ENCODE peak calls at places on chromosomes 4 and X, in five cellular contexts. Y is upper lobe of left lung, P is IMR-90, Z is dorsolateral prefrontal cortex, I is cardiac fibroblast. A is an unnamed sample.

GRCh38 chr4:13541720-13542576 is 2.4 kb downstream of the NKX3-2 start:
- DNase-seq in Y (peak; percentile 85), P (no peak), Z (no peak), I (no peak), A (no peak)

GRCh38 chrX:75156537-75156945 is 458 bp upstream of the ABCB7 start:
- DNase-seq in Y (no peak), P (peak; percentile 12), Z (no peak), I (peak; percentile 63), A (peak; percentile 50)

GRCh38 chrX:26778320-26778888 is 562.4 kb downstream of the MAGEB5 start:
- DNase-seq in Y (no peak), P (no peak), Z (no peak), I (no peak), A (no peak)

GRCh38 chr4:133869486-133869885 is 332.1 kb downstream of the PABPC4L start:
- DNase-seq in Y (no peak), P (no peak), Z (no peak), I (peak; percentile 48), A (no peak)

GRCh38 chrX:66684196-66684595 is 45.3 kb upstream of the EDA2R start:
- DNase-seq in Y (no peak), P (no peak), Z (no peak), I (peak; percentile 53), A (peak; percentile 54)

GRCh38 chr4:99856166-99856565 is 38.1 kb downstream of the LAMTOR3 start:
- DNase-seq in Y (no peak), P (peak; percentile 50), Z (no peak), I (peak; percentile 26), A (peak; percentile 21)

GRCh38 chr4:83961575-83961974 is 425.7 kb downstream of the GPAT3 start:
- DNase-seq in Y (no peak), P (peak; percentile 23), Z (no peak), I (peak; percentile 4), A (peak; percentile 34)

GRCh38 chr4:38132140-38132673 is 172.0 kb downstream of the PTTG2 start:
- DNase-seq in Y (no peak), P (peak; percentile 99), Z (no peak), I (peak; percentile 98), A (peak; percentile 99)

GRCh38 chrX:119686087-119686639 is 6.8 kb downstream of the SEPTIN6 start:
- DNase-seq in Y (no peak), P (no peak), Z (no peak), I (peak; percentile 54), A (peak; percentile 70)

GRCh38 chr4:72391281-72391680 is 177.7 kb downstream of the ADAMTS3 start:
- DNase-seq in Y (no peak), P (no peak), Z (no peak), I (peak; percentile 27), A (no peak)

GRCh38 chrX:150574824-150575409 is 6.5 kb downstream of the MTM1 start:
- DNase-seq in Y (no peak), P (no peak), Z (no peak), I (no peak), A (no peak)

GRCh38 chr4:172657112-172657511 is 511.5 kb upstream of the GALNT7 start:
- DNase-seq in Y (no peak), P (no peak), Z (no peak), I (no peak), A (no peak)

GRCh38 chrX:69365349-69365748 is 138.8 kb upstream of the NALF2 start:
- DNase-seq in Y (no peak), P (no peak), Z (no peak), I (no peak), A (no peak)

GRCh38 chr4:73705056-73705432 is 35.3 kb upstream of the CXCL8 start:
- DNase-seq in Y (no peak), P (peak; percentile 81), Z (no peak), I (no peak), A (peak; percentile 85)

GRCh38 chr4:56979674-56980073 is 978 bp downstream of the POLR2B start:
- DNase-seq in Y (no peak), P (peak; percentile 19), Z (no peak), I (peak; percentile 39), A (peak; percentile 31)

GRCh38 chr4:129218897-129219296 is 122.9 kb downstream of the C4orf33 start:
- DNase-seq in Y (no peak), P (peak; percentile 1), Z (no peak), I (peak; percentile 16), A (no peak)

GRCh38 chr4:2350982-2351381 is 67.5 kb downstream of the ZFYVE28 start:
- DNase-seq in Y (no peak), P (no peak), Z (no peak), I (no peak), A (no peak)

GRCh38 chrX:28188526-28188925 is 207.3 kb upstream of the DCAF8L1 start:
- DNase-seq in Y (no peak), P (no peak), Z (no peak), I (no peak), A (no peak)

GRCh38 chrX:97452283-97452682 is 568.6 kb downstream of the RPA4 start:
- DNase-seq in Y (no peak), P (no peak), Z (no peak), I (no peak), A (no peak)

GRCh38 chr4:15234585-15235126 is 193.2 kb upstream of the C1QTNF7 start:
- DNase-seq in Y (no peak), P (peak; percentile 98), Z (no peak), I (peak; percentile 84), A (peak; percentile 95)

GRCh38 chrX:63508668-63509067 is 157.5 kb upstream of the SPIN4 start:
- DNase-seq in Y (no peak), P (no peak), Z (no peak), I (no peak), A (no peak)

GRCh38 chrX:63513825-63514574 is 162.9 kb upstream of the SPIN4 start:
- DNase-seq in Y (no peak), P (peak; percentile 80), Z (no peak), I (peak; percentile 81), A (peak; percentile 90)

GRCh38 chrX:63511361-63511760 is 160.2 kb upstream of the SPIN4 start:
- DNase-seq in Y (no peak), P (no peak), Z (no peak), I (no peak), A (no peak)

GRCh38 chrX:63514575-63514967 is 163.4 kb upstream of the SPIN4 start:
- DNase-seq in Y (no peak), P (no peak), Z (no peak), I (peak; percentile 20), A (peak; percentile 27)
- H3K4me3 ChIP-seq in Y (no peak overlapping the region), P (no peak overlapping the region), Z (no peak overlapping the region), I (no peak overlapping the region), A (no peak overlapping the region)

GRCh38 chr4:121658125-121658524 is 38.7 kb downstream of the ANXA5 start:
- DNase-seq in Y (no peak), P (no peak), Z (no peak), I (no peak), A (no peak)

GRCh38 chr4:121653986-121654385 is 42.8 kb downstream of the ANXA5 start:
- DNase-seq in Y (no peak), P (no peak), Z (no peak), I (no peak), A (no peak)

GRCh38 chr4:121654738-121655137 is 42.0 kb downstream of the ANXA5 start:
- DNase-seq in Y (no peak), P (no peak), Z (no peak), I (no peak), A (no peak)

GRCh38 chr4:121655320-121656268 is 41.2 kb downstream of the ANXA5 start:
- DNase-seq in Y (no peak), P (no peak), Z (no peak), I (no peak), A (no peak)

GRCh38 chr4:121656269-121656641 is 40.5 kb downstream of the ANXA5 start:
- DNase-seq in Y (no peak), P (peak; percentile 79), Z (peak; percentile 45), I (peak; percentile 90), A (peak; percentile 83)
- TF ChIP-seq CTCF in Y (peak; percentile 64), P (peak; percentile 63), Z (no peak), I (peak; percentile 53), A (peak; percentile 55)

GRCh38 chrX:14865201-14865600 is 7.7 kb downstream of the FANCB start:
- DNase-seq in Y (no peak), P (peak; percentile 41), Z (no peak), I (peak; percentile 51), A (peak; percentile 52)
- H3K4me3 ChIP-seq in Y (no peak overlapping the region), P (no peak overlapping the region), Z (no peak overlapping the region), I (no peak overlapping the region), A (no peak overlapping the region)

DNA sequence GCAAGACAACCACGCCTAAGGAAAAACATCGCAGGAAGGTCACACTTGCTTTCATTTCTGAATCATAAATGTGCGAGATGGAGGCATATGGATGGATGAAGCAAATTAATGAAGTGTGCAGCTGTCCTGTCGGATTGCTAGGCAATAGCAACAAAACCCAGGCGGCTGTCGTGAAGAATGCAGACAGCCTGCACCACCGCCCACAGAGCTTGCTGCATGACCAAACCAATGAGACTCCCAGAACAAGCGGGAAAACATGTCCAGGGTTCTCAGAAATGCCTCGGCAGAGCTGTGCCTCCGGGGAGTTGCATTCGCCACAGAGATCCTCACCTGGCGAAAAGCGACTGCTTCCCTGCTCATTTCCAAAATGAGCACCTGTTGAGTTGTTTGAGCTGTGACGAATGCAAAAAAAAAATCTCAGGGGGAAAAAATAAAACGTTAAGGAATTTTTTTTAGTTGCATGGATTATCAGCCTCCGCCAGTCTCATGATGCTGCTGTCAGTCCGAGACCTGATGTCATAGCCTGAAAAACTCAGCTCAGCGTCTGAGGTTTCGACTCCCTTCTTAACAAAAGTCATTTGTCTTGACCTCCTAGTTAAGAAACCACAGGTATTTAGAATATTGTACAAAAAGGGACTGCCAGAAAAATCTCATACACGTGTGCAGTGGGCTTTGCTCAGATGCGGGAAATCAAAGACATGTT is 155.5 kb upstream of the MXRA5 start:
- DNase-seq in Y (no peak), P (no peak), Z (peak; percentile 48), I (peak; percentile 20), A (peak; percentile 21)
- TF ChIP-seq CTCF in Y (no peak), P (no peak), Z (no peak), I (no peak), A (no peak)

GRCh38 chr4:1294891-1295290 is 5.2 kb downstream of the MAEA start:
- DNase-seq in Y (peak; percentile 27), P (no peak), Z (no peak), I (no peak), A (no peak)
- H3K4me3 ChIP-seq in Y (no peak overlapping the region), P (no peak overlapping the region), Z (no peak overlapping the region), I (no peak overlapping the region), A (no peak overlapping the region)

DNA sequence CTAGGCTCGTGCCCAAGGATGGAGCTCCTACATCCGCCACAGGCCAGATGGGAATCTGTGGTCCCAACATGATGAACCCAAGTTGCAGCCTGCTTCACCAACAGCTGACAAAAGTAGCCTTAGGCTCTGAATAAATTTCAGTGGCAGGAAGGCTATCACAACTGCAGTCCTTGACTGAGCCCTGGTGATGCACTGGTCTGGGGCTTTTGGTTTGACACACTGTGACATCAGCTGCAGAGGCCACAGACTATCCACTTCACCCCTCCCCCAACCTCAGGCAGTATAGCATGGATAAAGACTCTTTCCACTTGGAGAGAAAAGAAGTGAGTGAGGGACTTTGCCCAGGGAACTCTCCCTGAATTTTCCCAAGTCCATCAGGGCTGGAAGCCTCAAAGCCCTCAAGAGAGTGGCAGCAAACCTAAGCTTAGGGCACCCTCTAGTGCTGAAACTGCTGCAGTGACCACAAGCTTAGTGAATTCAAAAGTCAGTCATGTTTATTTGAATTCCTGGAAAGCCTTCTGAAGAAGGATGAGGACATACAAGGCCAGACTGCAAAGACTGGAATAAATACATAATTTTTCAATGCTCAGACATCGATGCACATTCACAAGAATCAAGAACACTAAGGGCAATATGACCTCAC is 135.0 kb upstream of the TENT5D start:
- DNase-seq in Y (no peak), P (peak; percentile 1), Z (no peak), I (peak; percentile 29), A (peak; percentile 12)
- TF ChIP-seq CTCF in Y (no peak), P (peak; percentile 22), Z (peak; percentile 21), I (peak; percentile 29), A (peak; percentile 36)

A was measured in AG10803.